ENCODE peak calls at places on chromosomes 11 and 22, in seven cellular contexts. H is neural crest cell, F is B cell, K is AG09309, G is uterus, B is H9, R is cardiac fibroblast. L is an unnamed sample.

GRCh38 chr22:39520874-39521857 is 804 bp downstream of the ATF4 start:
- DNase-seq in H (peak; percentile 62), F (peak; percentile 85), K (no peak), G (peak; percentile 85), B (no peak), R (peak; percentile 88), L (peak; percentile 77)

GRCh38 chr11:88508808-88509581 is 171.5 kb upstream of the CTSC start:
- DNase-seq in H (peak; percentile 5), F (no peak), K (no peak), G (no peak), B (peak; percentile 69), R (peak; percentile 33), L (peak; percentile 31)

GRCh38 chr11:120545813-120546212 is 34.3 kb downstream of the GRIK4 start:
- DNase-seq in H (no peak), F (peak; percentile 59), K (no peak), G (no peak), B (no peak), R (no peak), L (no peak)

GRCh38 chr11:76466666-76467065 is 21.8 kb downstream of the EMSY start:
- DNase-seq in H (no peak), F (no peak), K (no peak), G (no peak), B (no peak), R (no peak), L (no peak)

GRCh38 chr11:89437317-89437716 is 53.9 kb downstream of the NOX4 start:
- DNase-seq in H (no peak), F (no peak), K (no peak), G (no peak), B (peak; percentile 42), R (peak; percentile 1), L (no peak)

GRCh38 chr11:18633256-18634139 is 644 bp downstream of the SPTY2D1 start:
- DNase-seq in H (no peak), F (peak; percentile 26), K (no peak), G (no peak), B (no peak), R (peak; percentile 12), L (peak; percentile 55)

GRCh38 chr11:134038897-134039470 is 29.9 kb upstream of the JAM3 start:
- DNase-seq in H (no peak), F (no peak), K (no peak), G (peak; percentile 62), B (no peak), R (no peak), L (no peak)

GRCh38 chr22:33922268-33922667 is 2.0 kb upstream of the LARGE1 start:
- DNase-seq in H (peak; percentile 53), F (peak; percentile 39), K (no peak), G (peak; percentile 51), B (peak; percentile 72), R (peak; percentile 39), L (no peak)

GRCh38 chr11:24391165-24391564 is 105.7 kb upstream of the LUZP2 start:
- DNase-seq in H (no peak), F (no peak), K (no peak), G (no peak), B (no peak), R (peak; percentile 45), L (no peak)

GRCh38 chr22:36758792-36759271 is 17.1 kb downstream of the IFT27 start:
- DNase-seq in H (no peak), F (no peak), K (no peak), G (no peak), B (peak; percentile 28), R (no peak), L (no peak)

GRCh38 chr22:17792289-17792688 is 18.0 kb upstream of the BID start:
- DNase-seq in H (no peak), F (no peak), K (no peak), G (no peak), B (peak; percentile 77), R (no peak), L (no peak)

GRCh38 chr11:67054851-67055523 is 1.7 kb upstream of the RHOD start:
- DNase-seq in H (no peak), F (no peak), K (peak; percentile 61), G (no peak), B (no peak), R (peak; percentile 83), L (no peak)

GRCh38 chr11:66371627-66372415 is at the start of gene SLC29A2:
- DNase-seq in H (peak; percentile 75), F (peak; percentile 81), K (no peak), G (no peak), B (peak; percentile 98), R (no peak), L (peak; percentile 92)

GRCh38 chr22:19576460-19577421 is 52.5 kb upstream of the CLDN5 start:
- DNase-seq in H (no peak), F (no peak), K (peak; percentile 20), G (peak; percentile 47), B (peak; percentile 58), R (peak; percentile 66), L (peak; percentile 72)

GRCh38 chr11:20109731-20110445 is 50.4 kb downstream of the DBX1 start:
- DNase-seq in H (no peak), F (no peak), K (no peak), G (peak; percentile 12), B (no peak), R (no peak), L (no peak)

GRCh38 chr22:40289991-40290459 is 56.3 kb upstream of the ADSL start:
- DNase-seq in H (no peak), F (peak; percentile 36), K (no peak), G (no peak), B (no peak), R (no peak), L (peak; percentile 61)

GRCh38 chr22:47124946-47125345 is 362.5 kb downstream of the TBC1D22A start:
- DNase-seq in H (no peak), F (no peak), K (no peak), G (no peak), B (no peak), R (no peak), L (no peak)

DNA sequence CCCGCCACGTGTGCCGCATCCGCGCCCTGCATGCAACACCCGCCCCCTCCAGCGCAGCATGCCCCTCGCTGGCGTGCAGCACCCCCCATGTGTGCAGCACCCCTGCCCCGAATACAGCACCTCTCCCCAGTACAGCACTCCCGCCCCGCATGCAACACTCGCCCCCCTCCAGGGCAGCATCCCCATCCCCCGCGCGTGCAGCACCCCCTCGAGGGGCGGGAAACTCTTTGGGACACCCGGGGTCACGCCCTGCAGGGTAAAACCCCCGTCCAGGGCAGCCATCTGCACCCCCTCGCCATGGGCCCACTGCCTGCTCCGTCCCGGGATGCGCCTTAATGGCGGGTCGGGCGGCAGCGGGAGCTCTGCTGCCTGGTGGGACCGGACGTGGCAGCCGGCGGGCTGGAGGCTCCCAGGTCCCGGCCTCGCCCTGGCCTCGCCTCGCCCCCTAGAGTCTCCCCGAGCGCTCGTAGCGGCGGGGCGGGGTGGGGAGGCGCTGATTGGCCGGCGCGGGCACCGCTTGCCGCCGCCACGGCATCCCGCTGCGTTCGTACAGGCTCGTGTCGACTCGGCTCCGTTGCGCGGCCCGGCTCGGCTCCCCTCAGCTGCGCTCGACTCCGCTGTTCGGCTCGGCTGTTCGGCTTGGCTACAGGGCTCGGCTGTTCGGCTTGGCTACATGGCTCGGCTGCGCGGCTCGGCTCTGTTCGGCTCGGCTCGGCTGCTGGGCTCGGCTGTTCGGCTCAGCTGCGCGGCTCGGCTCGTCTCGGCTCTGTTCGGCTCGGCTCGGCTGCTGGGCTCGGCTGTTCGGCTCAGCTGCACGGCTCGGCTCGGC is 417 bp upstream of the BRSK2 start:
- DNase-seq in H (peak; percentile 98), F (peak; percentile 96), K (peak; percentile 66), G (peak; percentile 97), B (peak; percentile 98), R (peak; percentile 97), L (peak; percentile 91)
- TF ChIP-seq CTCF in H (no peak), F (peak; percentile 26), K (no peak), G (peak; percentile 35), B (peak; percentile 32), R (no peak), L (peak; percentile 21)

DNA sequence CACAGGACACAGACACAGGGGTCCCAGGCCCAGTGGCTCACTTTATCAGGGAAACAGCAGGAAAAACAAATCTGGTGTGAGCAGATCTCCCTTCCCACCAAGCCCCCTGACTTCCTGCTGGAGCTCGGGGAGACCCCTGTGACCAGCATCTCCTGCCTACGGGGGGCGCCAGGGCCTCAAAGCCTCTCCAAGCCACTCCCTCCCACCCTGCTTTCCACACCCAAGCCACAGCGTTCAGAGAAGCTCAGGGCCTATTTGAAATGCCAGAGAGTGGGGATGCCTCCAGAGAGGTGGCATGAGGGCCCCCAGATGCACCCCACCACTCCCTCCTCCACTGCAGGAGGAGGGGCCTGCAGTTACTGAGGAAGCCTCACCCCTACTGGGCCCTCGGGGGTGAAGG is 5.7 kb upstream of the CDKN1C start:
- DNase-seq in H (no peak), F (no peak), K (no peak), G (no peak), B (no peak), R (no peak), L (no peak)
- TF ChIP-seq CTCF in H (no peak), F (no peak), K (no peak), G (no peak), B (peak; percentile 50), R (no peak), L (no peak)

DNA sequence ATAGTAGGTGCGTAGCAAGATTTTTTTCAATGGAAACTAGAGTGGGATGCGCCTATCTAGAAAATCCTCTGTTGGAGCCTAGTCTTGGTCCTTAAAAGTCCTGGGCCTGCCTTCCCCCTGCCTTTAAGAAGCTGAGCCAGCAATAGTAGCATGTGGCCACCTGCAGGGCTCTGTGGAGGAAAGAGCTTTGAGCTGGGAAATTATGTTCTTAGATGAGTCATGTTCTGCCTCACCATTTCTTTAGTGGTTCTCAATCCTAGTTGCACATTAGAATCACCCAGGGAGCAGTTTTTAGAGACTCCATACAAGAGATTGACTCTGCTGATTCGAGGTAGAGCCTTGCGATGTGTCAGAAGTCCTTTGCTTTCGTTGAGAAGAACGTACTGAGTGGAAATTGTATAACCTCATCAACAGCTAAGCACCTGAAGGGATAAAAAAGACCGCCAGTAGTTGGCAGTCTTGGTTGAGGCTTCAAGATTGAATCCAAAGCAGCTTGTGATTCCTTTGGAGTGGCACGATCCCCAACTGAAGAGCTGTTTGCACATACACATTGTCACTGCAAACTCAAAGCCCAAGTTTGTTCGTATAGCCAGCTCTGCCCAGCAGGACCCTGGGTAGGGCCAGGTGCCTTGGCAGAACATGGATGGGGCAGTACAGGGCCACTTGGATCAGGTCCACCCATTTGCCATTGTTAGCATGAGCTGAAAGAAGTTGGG is 133.3 kb downstream of the COMMD9 start:
- DNase-seq in H (no peak), F (no peak), K (no peak), G (no peak), B (no peak), R (peak; percentile 34), L (no peak)
- TF ChIP-seq CTCF in H (no peak), F (no peak), K (no peak), G (peak; percentile 10), B (peak; percentile 25), R (peak; percentile 7), L (no peak)

GRCh38 chr11:72828081-72828567 is 13.9 kb downstream of the ATG16L2 start:
- DNase-seq in H (no peak), F (no peak), K (no peak), G (peak; percentile 24), B (no peak), R (no peak), L (no peak)

GRCh38 chr11:72831521-72832300 is 17.5 kb downstream of the ATG16L2 start:
- DNase-seq in H (peak; percentile 82), F (peak; percentile 63), K (no peak), G (peak; percentile 85), B (peak; percentile 88), R (peak; percentile 85), L (no peak)

GRCh38 chr11:72829178-72829577 is 15.0 kb downstream of the ATG16L2 start:
- DNase-seq in H (no peak), F (no peak), K (no peak), G (no peak), B (no peak), R (no peak), L (no peak)

GRCh38 chr11:72828692-72829101 is 14.5 kb downstream of the ATG16L2 start:
- DNase-seq in H (no peak), F (no peak), K (no peak), G (no peak), B (no peak), R (no peak), L (no peak)

GRCh38 chr11:72829884-72830533 is 15.8 kb downstream of the ATG16L2 start:
- DNase-seq in H (no peak), F (no peak), K (no peak), G (no peak), B (no peak), R (no peak), L (no peak)
- TF ChIP-seq CTCF in H (no peak), F (no peak), K (no peak), G (no peak), B (no peak), R (no peak), L (no peak)

L was measured in GM10248.